ENCODE peak calls at places on chromosomes 1 and 21, in ten cellular contexts. One of them, this sample, is unnamed.

GRCh38 chr1:243594455-243594854 is 255.6 kb downstream of the AKT3 start:
- DNase-seq in CD8-positive, alpha-beta memory T cell: no peak
- DNase-seq in body of pancreas: no peak
- DNase-seq in fibroblast of lung: no peak
- DNase-seq in heart right ventricle: no peak
- DNase-seq in GM23248: no peak
- DNase-seq in effector memory CD4-positive, alpha-beta T cell: no peak
- DNase-seq in esophagus squamous epithelium: no peak
- DNase-seq in psoas muscle: no peak
- DNase-seq in H9: no peak
- DNase-seq in this sample: no peak

GRCh38 chr1:153553691-153554608 is 4.9 kb upstream of the S100A3 start:
- DNase-seq in heart right ventricle: no peak
- DNase-seq in esophagus squamous epithelium: no peak
- DNase-seq in CD8-positive, alpha-beta memory T cell: no peak
- DNase-seq in fibroblast of lung: peak; percentile 32
- DNase-seq in psoas muscle: no peak
- DNase-seq in effector memory CD4-positive, alpha-beta T cell: no peak
- DNase-seq in GM23248: peak; percentile 56
- DNase-seq in H9: peak; percentile 16
- DNase-seq in body of pancreas: no peak
- DNase-seq in this sample: no peak

GRCh38 chr1:26044971-26045711 is 777 bp downstream of the SLC30A2 start:
- DNase-seq in body of pancreas: peak; percentile 91
- DNase-seq in esophagus squamous epithelium: no peak
- DNase-seq in H9: peak; percentile 47
- DNase-seq in fibroblast of lung: no peak
- DNase-seq in effector memory CD4-positive, alpha-beta T cell: no peak
- DNase-seq in CD8-positive, alpha-beta memory T cell: no peak
- DNase-seq in heart right ventricle: no peak
- DNase-seq in GM23248: no peak
- DNase-seq in psoas muscle: peak; percentile 29
- DNase-seq in this sample: peak; percentile 79

GRCh38 chr1:6448749-6449631 is 17.0 kb downstream of the TNFRSF25 start:
- DNase-seq in esophagus squamous epithelium: no peak
- DNase-seq in CD8-positive, alpha-beta memory T cell: no peak
- DNase-seq in fibroblast of lung: no peak
- DNase-seq in body of pancreas: no peak
- DNase-seq in psoas muscle: no peak
- DNase-seq in heart right ventricle: no peak
- DNase-seq in GM23248: peak; percentile 51
- DNase-seq in H9: peak; percentile 80
- DNase-seq in effector memory CD4-positive, alpha-beta T cell: peak; percentile 30
- DNase-seq in this sample: no peak

GRCh38 chr1:184160236-184160635 is 108.7 kb downstream of the TSEN15 start:
- DNase-seq in effector memory CD4-positive, alpha-beta T cell: no peak
- DNase-seq in heart right ventricle: no peak
- DNase-seq in psoas muscle: no peak
- DNase-seq in esophagus squamous epithelium: no peak
- DNase-seq in GM23248: peak; percentile 89
- DNase-seq in body of pancreas: no peak
- DNase-seq in CD8-positive, alpha-beta memory T cell: no peak
- DNase-seq in fibroblast of lung: peak; percentile 57
- DNase-seq in H9: no peak
- DNase-seq in this sample: no peak

GRCh38 chr1:205698921-205699320 is 18.6 kb upstream of the SLC45A3 start:
- DNase-seq in psoas muscle: no peak
- DNase-seq in effector memory CD4-positive, alpha-beta T cell: no peak
- DNase-seq in fibroblast of lung: no peak
- DNase-seq in GM23248: no peak
- DNase-seq in body of pancreas: no peak
- DNase-seq in heart right ventricle: no peak
- DNase-seq in H9: no peak
- DNase-seq in esophagus squamous epithelium: no peak
- DNase-seq in CD8-positive, alpha-beta memory T cell: no peak
- DNase-seq in this sample: no peak

GRCh38 chr1:28512058-28512611 is 6.3 kb downstream of the RCC1 start:
- DNase-seq in esophagus squamous epithelium: no peak
- DNase-seq in psoas muscle: no peak
- DNase-seq in CD8-positive, alpha-beta memory T cell: no peak
- DNase-seq in fibroblast of lung: peak; percentile 35
- DNase-seq in GM23248: peak; percentile 15
- DNase-seq in H9: no peak
- DNase-seq in effector memory CD4-positive, alpha-beta T cell: no peak
- DNase-seq in body of pancreas: no peak
- DNase-seq in heart right ventricle: no peak
- DNase-seq in this sample: no peak

GRCh38 chr1:117146570-117147340 is 25.2 kb upstream of the TRIM45 start:
- DNase-seq in esophagus squamous epithelium: no peak
- DNase-seq in CD8-positive, alpha-beta memory T cell: no peak
- DNase-seq in heart right ventricle: no peak
- DNase-seq in GM23248: peak; percentile 95
- DNase-seq in body of pancreas: no peak
- DNase-seq in fibroblast of lung: peak; percentile 84
- DNase-seq in effector memory CD4-positive, alpha-beta T cell: no peak
- DNase-seq in psoas muscle: no peak
- DNase-seq in H9: no peak
- DNase-seq in this sample: no peak

GRCh38 chr1:181255270-181255929 is 166.9 kb downstream of the IER5 start:
- DNase-seq in GM23248: peak; percentile 98
- DNase-seq in psoas muscle: no peak
- DNase-seq in CD8-positive, alpha-beta memory T cell: no peak
- DNase-seq in fibroblast of lung: peak; percentile 100
- DNase-seq in H9: no peak
- DNase-seq in effector memory CD4-positive, alpha-beta T cell: no peak
- DNase-seq in heart right ventricle: no peak
- DNase-seq in esophagus squamous epithelium: no peak
- DNase-seq in body of pancreas: peak; percentile 72
- DNase-seq in this sample: no peak

GRCh38 chr1:173253046-173253445 is 45.9 kb upstream of the TNFSF4 start:
- DNase-seq in effector memory CD4-positive, alpha-beta T cell: no peak
- DNase-seq in H9: no peak
- DNase-seq in esophagus squamous epithelium: no peak
- DNase-seq in fibroblast of lung: peak; percentile 54
- DNase-seq in heart right ventricle: no peak
- DNase-seq in GM23248: peak; percentile 49
- DNase-seq in body of pancreas: no peak
- DNase-seq in CD8-positive, alpha-beta memory T cell: no peak
- DNase-seq in psoas muscle: no peak
- DNase-seq in this sample: no peak

GRCh38 chr1:70043806-70044205 is 161.6 kb downstream of the LRRC40 start:
- DNase-seq in body of pancreas: no peak
- DNase-seq in heart right ventricle: peak; percentile 9
- DNase-seq in H9: no peak
- DNase-seq in effector memory CD4-positive, alpha-beta T cell: no peak
- DNase-seq in psoas muscle: no peak
- DNase-seq in GM23248: peak; percentile 63
- DNase-seq in CD8-positive, alpha-beta memory T cell: no peak
- DNase-seq in esophagus squamous epithelium: no peak
- DNase-seq in fibroblast of lung: peak; percentile 54
- DNase-seq in this sample: no peak

GRCh38 chr1:9561429-9561828 is 22.2 kb downstream of the SLC25A33 start:
- DNase-seq in psoas muscle: no peak
- DNase-seq in heart right ventricle: peak; percentile 66
- DNase-seq in H9: no peak
- DNase-seq in body of pancreas: peak; percentile 60
- DNase-seq in GM23248: peak; percentile 99
- DNase-seq in effector memory CD4-positive, alpha-beta T cell: no peak
- DNase-seq in fibroblast of lung: peak; percentile 93
- DNase-seq in CD8-positive, alpha-beta memory T cell: no peak
- DNase-seq in esophagus squamous epithelium: no peak
- DNase-seq in this sample: no peak

GRCh38 chr21:15967661-15968060 is 237.9 kb downstream of the USP25 start:
- DNase-seq in H9: no peak
- DNase-seq in effector memory CD4-positive, alpha-beta T cell: no peak
- DNase-seq in CD8-positive, alpha-beta memory T cell: no peak
- DNase-seq in heart right ventricle: no peak
- DNase-seq in esophagus squamous epithelium: no peak
- DNase-seq in psoas muscle: no peak
- DNase-seq in GM23248: peak; percentile 45
- DNase-seq in fibroblast of lung: no peak
- DNase-seq in body of pancreas: no peak
- DNase-seq in this sample: no peak

GRCh38 chr1:63368131-63368530 is 704 bp downstream of the ALG6 start:
- DNase-seq in GM23248: peak; percentile 25
- DNase-seq in effector memory CD4-positive, alpha-beta T cell: no peak
- DNase-seq in CD8-positive, alpha-beta memory T cell: no peak
- DNase-seq in heart right ventricle: no peak
- DNase-seq in psoas muscle: no peak
- DNase-seq in H9: no peak
- DNase-seq in esophagus squamous epithelium: no peak
- DNase-seq in body of pancreas: no peak
- DNase-seq in fibroblast of lung: peak; percentile 9
- DNase-seq in this sample: no peak

GRCh38 chr1:40450491-40451237 is 388 bp downstream of the ZFP69B start:
- DNase-seq in fibroblast of lung: peak; percentile 50
- DNase-seq in psoas muscle: peak; percentile 20
- DNase-seq in body of pancreas: peak; percentile 31
- DNase-seq in CD8-positive, alpha-beta memory T cell: peak; percentile 67
- DNase-seq in GM23248: peak; percentile 76
- DNase-seq in effector memory CD4-positive, alpha-beta T cell: peak; percentile 66
- DNase-seq in H9: peak; percentile 52
- DNase-seq in esophagus squamous epithelium: no peak
- DNase-seq in heart right ventricle: no peak
- DNase-seq in this sample: peak; percentile 52

DNA sequence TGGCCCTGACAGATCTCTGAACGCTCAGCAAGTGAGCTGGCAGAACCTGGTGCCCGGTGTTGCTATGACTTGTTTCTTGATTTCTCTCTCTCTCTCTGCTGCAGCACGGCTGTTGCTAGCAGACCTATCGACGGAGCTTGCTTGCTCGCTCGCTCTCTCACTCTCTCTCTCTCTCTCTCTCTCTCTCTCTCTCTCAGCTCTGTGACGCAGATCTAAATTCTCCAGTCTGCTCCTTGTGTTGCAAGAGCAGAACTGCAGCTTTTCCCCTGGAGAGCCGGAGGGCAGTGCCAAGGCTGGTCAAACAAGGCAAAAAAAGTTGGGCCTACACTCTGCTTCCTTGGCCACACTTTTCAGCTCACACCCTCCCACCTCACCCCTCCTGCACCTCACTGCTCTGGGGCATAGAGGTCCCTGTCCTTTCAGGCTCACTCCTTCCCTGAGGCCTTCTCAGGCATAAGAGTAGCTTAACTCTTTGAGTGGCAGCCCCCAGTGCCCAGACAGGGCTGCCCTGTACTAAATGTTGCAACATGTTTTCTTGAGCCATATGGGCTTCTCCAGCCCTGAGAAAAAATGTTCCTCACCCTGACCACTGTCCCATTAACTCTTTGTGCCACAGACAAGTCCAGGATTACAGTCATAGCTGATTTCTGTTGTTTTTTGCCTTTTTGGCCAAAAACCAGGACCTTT is 72.2 kb downstream of the CD46 start:
- DNase-seq in CD8-positive, alpha-beta memory T cell: peak; percentile 36
- DNase-seq in effector memory CD4-positive, alpha-beta T cell: peak; percentile 72
- DNase-seq in GM23248: peak; percentile 97
- DNase-seq in H9: peak; percentile 72
- DNase-seq in fibroblast of lung: peak; percentile 98
- DNase-seq in psoas muscle: peak; percentile 83
- DNase-seq in body of pancreas: peak; percentile 93
- DNase-seq in esophagus squamous epithelium: peak; percentile 30
- DNase-seq in heart right ventricle: peak; percentile 85
- DNase-seq in this sample: peak; percentile 89
- H3K9me3 ChIP-seq in CD8-positive, alpha-beta memory T cell: no peaks in the 10 kb centered on the region
- H3K9me3 ChIP-seq in effector memory CD4-positive, alpha-beta T cell: no peaks in the 10 kb centered on the region
- H3K9me3 ChIP-seq in GM23248: no peaks in the 10 kb centered on the region
- H3K9me3 ChIP-seq in H9: no peaks in the 10 kb centered on the region
- H3K9me3 ChIP-seq in fibroblast of lung: no peaks in the 10 kb centered on the region
- H3K9me3 ChIP-seq in psoas muscle: no peaks in the 10 kb centered on the region
- H3K9me3 ChIP-seq in body of pancreas: no peaks in the 10 kb centered on the region
- H3K9me3 ChIP-seq in esophagus squamous epithelium: no peaks in the 10 kb centered on the region
- H3K9me3 ChIP-seq in heart right ventricle: no peaks in the 10 kb centered on the region
- H3K9me3 ChIP-seq in this sample: no peaks in the 10 kb centered on the region

GRCh38 chr21:27425574-27425973 is 458.7 kb upstream of the ADAMTS5 start:
- DNase-seq in esophagus squamous epithelium: no peak
- DNase-seq in H9: no peak
- DNase-seq in body of pancreas: no peak
- DNase-seq in fibroblast of lung: peak; percentile 68
- DNase-seq in effector memory CD4-positive, alpha-beta T cell: no peak
- DNase-seq in GM23248: peak; percentile 77
- DNase-seq in psoas muscle: no peak
- DNase-seq in heart right ventricle: no peak
- DNase-seq in CD8-positive, alpha-beta memory T cell: no peak
- DNase-seq in this sample: no peak
- H3K9me3 ChIP-seq in esophagus squamous epithelium: no peaks in the 10 kb centered on the region
- H3K9me3 ChIP-seq in H9: no peaks in the 10 kb centered on the region
- H3K9me3 ChIP-seq in body of pancreas: no peaks in the 10 kb centered on the region
- H3K9me3 ChIP-seq in fibroblast of lung: no peaks in the 10 kb centered on the region
- H3K9me3 ChIP-seq in effector memory CD4-positive, alpha-beta T cell: no peaks in the 10 kb centered on the region
- H3K9me3 ChIP-seq in GM23248: no peaks in the 10 kb centered on the region
- H3K9me3 ChIP-seq in psoas muscle: no peaks in the 10 kb centered on the region
- H3K9me3 ChIP-seq in heart right ventricle: no peaks in the 10 kb centered on the region
- H3K9me3 ChIP-seq in CD8-positive, alpha-beta memory T cell: no peaks in the 10 kb centered on the region
- H3K9me3 ChIP-seq in this sample: no peaks in the 10 kb centered on the region

GRCh38 chr21:23356905-23357304 is 2250.4 kb downstream of the MRPL39 start:
- DNase-seq in esophagus squamous epithelium: no peak
- DNase-seq in psoas muscle: no peak
- DNase-seq in GM23248: no peak
- DNase-seq in body of pancreas: no peak
- DNase-seq in fibroblast of lung: no peak
- DNase-seq in heart right ventricle: no peak
- DNase-seq in H9: no peak
- DNase-seq in effector memory CD4-positive, alpha-beta T cell: no peak
- DNase-seq in CD8-positive, alpha-beta memory T cell: no peak
- DNase-seq in this sample: no peak
- H3K9me3 ChIP-seq in esophagus squamous epithelium: no peaks in the 10 kb centered on the region
- H3K9me3 ChIP-seq in psoas muscle: no peaks in the 10 kb centered on the region
- H3K9me3 ChIP-seq in GM23248: no peaks in the 10 kb centered on the region
- H3K9me3 ChIP-seq in body of pancreas: no peaks in the 10 kb centered on the region
- H3K9me3 ChIP-seq in fibroblast of lung: no peaks in the 10 kb centered on the region
- H3K9me3 ChIP-seq in heart right ventricle: no peaks in the 10 kb centered on the region
- H3K9me3 ChIP-seq in H9: no peaks in the 10 kb centered on the region
- H3K9me3 ChIP-seq in effector memory CD4-positive, alpha-beta T cell: no peaks in the 10 kb centered on the region
- H3K9me3 ChIP-seq in CD8-positive, alpha-beta memory T cell: no peaks in the 10 kb centered on the region
- H3K9me3 ChIP-seq in this sample: peaks cover 6% of the 10 kb centered on the region

DNA sequence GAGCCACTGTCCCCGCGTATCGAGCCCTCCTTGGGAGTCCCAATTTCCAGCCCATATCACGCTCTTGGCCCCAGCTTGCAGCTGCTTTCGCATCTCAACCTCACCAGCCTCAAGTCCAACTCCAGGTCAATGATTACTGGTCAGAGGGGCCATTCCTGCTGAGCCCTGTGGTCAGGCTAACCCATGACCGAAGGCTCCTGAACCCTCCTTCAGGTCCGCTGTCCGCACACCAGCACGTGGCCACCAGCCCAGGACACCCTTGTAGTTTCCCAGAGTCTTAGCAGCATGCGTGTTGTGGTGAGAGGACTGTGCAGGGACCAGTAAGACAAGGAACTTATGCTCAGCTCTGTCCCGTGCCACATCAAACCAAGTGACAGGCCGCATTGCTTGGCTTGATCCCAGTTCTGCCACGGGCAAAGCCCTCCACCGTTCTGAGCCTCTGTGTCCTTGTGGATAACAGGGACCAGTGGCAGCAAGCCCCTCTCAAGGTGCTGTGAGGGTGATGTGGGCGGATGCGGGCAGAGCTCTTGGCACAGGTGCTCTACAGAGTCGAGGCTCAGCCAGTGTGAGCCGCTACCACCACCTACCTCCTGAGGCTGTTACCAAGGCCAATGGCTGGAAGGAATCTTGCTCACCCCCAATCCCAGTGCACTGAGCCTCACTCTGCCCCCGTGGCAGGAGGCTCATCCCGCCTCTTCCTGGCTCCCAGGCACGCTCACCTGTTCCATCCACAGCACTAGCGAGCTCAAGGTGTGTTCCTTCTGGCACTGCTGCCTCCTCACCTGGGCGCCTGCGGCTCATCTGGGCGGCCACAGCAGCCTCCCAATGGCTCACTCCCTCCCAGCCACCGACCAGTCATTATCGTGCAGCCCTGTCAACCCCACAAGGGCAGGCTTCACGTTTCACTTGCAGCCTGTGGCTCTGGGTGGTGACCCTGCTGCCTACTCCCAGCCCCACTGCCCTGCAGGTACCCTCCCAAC is 20.4 kb downstream of the KRTAP10-1 start:
- DNase-seq in heart right ventricle: no peak
- DNase-seq in GM23248: no peak
- DNase-seq in effector memory CD4-positive, alpha-beta T cell: no peak
- DNase-seq in body of pancreas: no peak
- DNase-seq in fibroblast of lung: no peak
- DNase-seq in H9: no peak
- DNase-seq in psoas muscle: no peak
- DNase-seq in esophagus squamous epithelium: no peak
- DNase-seq in CD8-positive, alpha-beta memory T cell: no peak
- DNase-seq in this sample: no peak
- H3K9me3 ChIP-seq in heart right ventricle: no peaks in the 10 kb centered on the region
- H3K9me3 ChIP-seq in GM23248: no peaks in the 10 kb centered on the region
- H3K9me3 ChIP-seq in effector memory CD4-positive, alpha-beta T cell: no peaks in the 10 kb centered on the region
- H3K9me3 ChIP-seq in body of pancreas: no peaks in the 10 kb centered on the region
- H3K9me3 ChIP-seq in fibroblast of lung: no peaks in the 10 kb centered on the region
- H3K9me3 ChIP-seq in H9: no peaks in the 10 kb centered on the region
- H3K9me3 ChIP-seq in psoas muscle: no peaks in the 10 kb centered on the region
- H3K9me3 ChIP-seq in esophagus squamous epithelium: no peaks in the 10 kb centered on the region
- H3K9me3 ChIP-seq in CD8-positive, alpha-beta memory T cell: no peaks in the 10 kb centered on the region
- H3K9me3 ChIP-seq in this sample: no peaks in the 10 kb centered on the region